ENCODE peak calls at places on chromosome 20, in ten cellular contexts. One of them, this sample, is unnamed.

GRCh38 chr20:52619101-52619500 is 353.1 kb upstream of the TSHZ2 start:
- DNase-seq in NCI-H1105 treated with DMSO at 0.1 percent for 48 hours: no peak
- DNase-seq in heart right ventricle: no peak
- DNase-seq in activated CD4-positive, alpha-beta T cell treated with anti-CD3 and anti-CD28 coated beads for 48 hours: no peak
- DNase-seq in stimulated activated CD4-positive, alpha-beta T cell treated with anti-CD3 and anti-CD28 coated beads, TNF-alpha, amount 100 ng/mL, for 4 hours: no peak
- DNase-seq in cerebellar cortex: no peak
- DNase-seq in mesenteric fat pad: no peak
- DNase-seq in DMS153: no peak
- DNase-seq in H9: no peak
- DNase-seq in WTC11: no peak
- DNase-seq in this sample: no peak

GRCh38 chr20:61803903-61804804 is 261.5 kb downstream of the TAF4 start:
- DNase-seq in NCI-H1105 treated with DMSO at 0.1 percent for 48 hours: no peak
- DNase-seq in mesenteric fat pad: no peak
- DNase-seq in cerebellar cortex: no peak
- DNase-seq in DMS153: no peak
- DNase-seq in WTC11: no peak
- DNase-seq in stimulated activated CD4-positive, alpha-beta T cell treated with anti-CD3 and anti-CD28 coated beads, TNF-alpha, amount 100 ng/mL, for 4 hours: no peak
- DNase-seq in heart right ventricle: no peak
- DNase-seq in activated CD4-positive, alpha-beta T cell treated with anti-CD3 and anti-CD28 coated beads for 48 hours: no peak
- DNase-seq in H9: no peak
- DNase-seq in this sample: peak; percentile 45

GRCh38 chr20:45987108-45987780 is 15.2 kb upstream of the ZNF335 start:
- DNase-seq in WTC11: peak; percentile 93
- DNase-seq in mesenteric fat pad: no peak
- DNase-seq in DMS153: peak; percentile 37
- DNase-seq in cerebellar cortex: peak; percentile 79
- DNase-seq in stimulated activated CD4-positive, alpha-beta T cell treated with anti-CD3 and anti-CD28 coated beads, TNF-alpha, amount 100 ng/mL, for 4 hours: peak; percentile 55
- DNase-seq in H9: peak; percentile 92
- DNase-seq in activated CD4-positive, alpha-beta T cell treated with anti-CD3 and anti-CD28 coated beads for 48 hours: peak; percentile 87
- DNase-seq in heart right ventricle: peak; percentile 75
- DNase-seq in NCI-H1105 treated with DMSO at 0.1 percent for 48 hours: peak; percentile 50
- DNase-seq in this sample: peak; percentile 94

GRCh38 chr20:13671500-13672288 is 33.0 kb upstream of the TASP1 start:
- DNase-seq in stimulated activated CD4-positive, alpha-beta T cell treated with anti-CD3 and anti-CD28 coated beads, TNF-alpha, amount 100 ng/mL, for 4 hours: no peak
- DNase-seq in activated CD4-positive, alpha-beta T cell treated with anti-CD3 and anti-CD28 coated beads for 48 hours: no peak
- DNase-seq in heart right ventricle: no peak
- DNase-seq in H9: no peak
- DNase-seq in DMS153: no peak
- DNase-seq in mesenteric fat pad: no peak
- DNase-seq in cerebellar cortex: no peak
- DNase-seq in NCI-H1105 treated with DMSO at 0.1 percent for 48 hours: no peak
- DNase-seq in WTC11: no peak
- DNase-seq in this sample: no peak

GRCh38 chr20:50116368-50116999 is 3.5 kb upstream of the UBE2V1 start:
- DNase-seq in cerebellar cortex: no peak
- DNase-seq in NCI-H1105 treated with DMSO at 0.1 percent for 48 hours: no peak
- DNase-seq in stimulated activated CD4-positive, alpha-beta T cell treated with anti-CD3 and anti-CD28 coated beads, TNF-alpha, amount 100 ng/mL, for 4 hours: no peak
- DNase-seq in mesenteric fat pad: no peak
- DNase-seq in heart right ventricle: no peak
- DNase-seq in DMS153: no peak
- DNase-seq in activated CD4-positive, alpha-beta T cell treated with anti-CD3 and anti-CD28 coated beads for 48 hours: no peak
- DNase-seq in H9: no peak
- DNase-seq in WTC11: no peak
- DNase-seq in this sample: no peak

GRCh38 chr20:6533828-6534388 is 233.6 kb upstream of the BMP2 start:
- DNase-seq in stimulated activated CD4-positive, alpha-beta T cell treated with anti-CD3 and anti-CD28 coated beads, TNF-alpha, amount 100 ng/mL, for 4 hours: no peak
- DNase-seq in DMS153: no peak
- DNase-seq in cerebellar cortex: no peak
- DNase-seq in activated CD4-positive, alpha-beta T cell treated with anti-CD3 and anti-CD28 coated beads for 48 hours: no peak
- DNase-seq in NCI-H1105 treated with DMSO at 0.1 percent for 48 hours: no peak
- DNase-seq in WTC11: no peak
- DNase-seq in heart right ventricle: no peak
- DNase-seq in mesenteric fat pad: no peak
- DNase-seq in H9: no peak
- DNase-seq in this sample: no peak

GRCh38 chr20:37417857-37418501 is 72.0 kb downstream of the SRC start:
- DNase-seq in heart right ventricle: no peak
- DNase-seq in cerebellar cortex: no peak
- DNase-seq in stimulated activated CD4-positive, alpha-beta T cell treated with anti-CD3 and anti-CD28 coated beads, TNF-alpha, amount 100 ng/mL, for 4 hours: no peak
- DNase-seq in DMS153: no peak
- DNase-seq in NCI-H1105 treated with DMSO at 0.1 percent for 48 hours: no peak
- DNase-seq in activated CD4-positive, alpha-beta T cell treated with anti-CD3 and anti-CD28 coated beads for 48 hours: no peak
- DNase-seq in WTC11: no peak
- DNase-seq in mesenteric fat pad: no peak
- DNase-seq in H9: no peak
- DNase-seq in this sample: no peak

GRCh38 chr20:37381621-37382538 is 35.9 kb downstream of the SRC start:
- DNase-seq in H9: no peak
- DNase-seq in WTC11: no peak
- DNase-seq in NCI-H1105 treated with DMSO at 0.1 percent for 48 hours: no peak
- DNase-seq in activated CD4-positive, alpha-beta T cell treated with anti-CD3 and anti-CD28 coated beads for 48 hours: no peak
- DNase-seq in DMS153: no peak
- DNase-seq in heart right ventricle: no peak
- DNase-seq in cerebellar cortex: no peak
- DNase-seq in mesenteric fat pad: no peak
- DNase-seq in stimulated activated CD4-positive, alpha-beta T cell treated with anti-CD3 and anti-CD28 coated beads, TNF-alpha, amount 100 ng/mL, for 4 hours: no peak
- DNase-seq in this sample: no peak

GRCh38 chr20:62426678-62427077 is 661 bp downstream of the RBBP8NL start:
- DNase-seq in activated CD4-positive, alpha-beta T cell treated with anti-CD3 and anti-CD28 coated beads for 48 hours: no peak
- DNase-seq in cerebellar cortex: no peak
- DNase-seq in mesenteric fat pad: no peak
- DNase-seq in WTC11: peak; percentile 74
- DNase-seq in H9: peak; percentile 77
- DNase-seq in stimulated activated CD4-positive, alpha-beta T cell treated with anti-CD3 and anti-CD28 coated beads, TNF-alpha, amount 100 ng/mL, for 4 hours: no peak
- DNase-seq in heart right ventricle: no peak
- DNase-seq in NCI-H1105 treated with DMSO at 0.1 percent for 48 hours: no peak
- DNase-seq in DMS153: peak; percentile 19
- DNase-seq in this sample: peak; percentile 74

GRCh38 chr20:7734216-7734615 is 206.0 kb downstream of the HAO1 start:
- DNase-seq in mesenteric fat pad: no peak
- DNase-seq in stimulated activated CD4-positive, alpha-beta T cell treated with anti-CD3 and anti-CD28 coated beads, TNF-alpha, amount 100 ng/mL, for 4 hours: no peak
- DNase-seq in cerebellar cortex: no peak
- DNase-seq in activated CD4-positive, alpha-beta T cell treated with anti-CD3 and anti-CD28 coated beads for 48 hours: no peak
- DNase-seq in heart right ventricle: no peak
- DNase-seq in DMS153: no peak
- DNase-seq in WTC11: no peak
- DNase-seq in H9: no peak
- DNase-seq in NCI-H1105 treated with DMSO at 0.1 percent for 48 hours: no peak
- DNase-seq in this sample: no peak

GRCh38 chr20:48682529-48683385 is 145.0 kb downstream of the PREX1 start:
- DNase-seq in cerebellar cortex: no peak
- DNase-seq in heart right ventricle: peak; percentile 84
- DNase-seq in stimulated activated CD4-positive, alpha-beta T cell treated with anti-CD3 and anti-CD28 coated beads, TNF-alpha, amount 100 ng/mL, for 4 hours: no peak
- DNase-seq in NCI-H1105 treated with DMSO at 0.1 percent for 48 hours: peak; percentile 98
- DNase-seq in WTC11: peak; percentile 71
- DNase-seq in activated CD4-positive, alpha-beta T cell treated with anti-CD3 and anti-CD28 coated beads for 48 hours: no peak
- DNase-seq in DMS153: peak; percentile 92
- DNase-seq in mesenteric fat pad: no peak
- DNase-seq in H9: peak; percentile 76
- DNase-seq in this sample: peak; percentile 82

GRCh38 chr20:41618807-41619294 is 674 bp upstream of the CHD6 start:
- DNase-seq in mesenteric fat pad: no peak
- DNase-seq in WTC11: no peak
- DNase-seq in cerebellar cortex: peak; percentile 61
- DNase-seq in stimulated activated CD4-positive, alpha-beta T cell treated with anti-CD3 and anti-CD28 coated beads, TNF-alpha, amount 100 ng/mL, for 4 hours: no peak
- DNase-seq in H9: no peak
- DNase-seq in heart right ventricle: no peak
- DNase-seq in NCI-H1105 treated with DMSO at 0.1 percent for 48 hours: peak; percentile 73
- DNase-seq in activated CD4-positive, alpha-beta T cell treated with anti-CD3 and anti-CD28 coated beads for 48 hours: no peak
- DNase-seq in DMS153: no peak
- DNase-seq in this sample: no peak

GRCh38 chr20:63552481-63553249 is 1.3 kb upstream of the FNDC11 start:
- DNase-seq in H9: peak; percentile 59
- DNase-seq in DMS153: no peak
- DNase-seq in mesenteric fat pad: no peak
- DNase-seq in activated CD4-positive, alpha-beta T cell treated with anti-CD3 and anti-CD28 coated beads for 48 hours: peak; percentile 32
- DNase-seq in stimulated activated CD4-positive, alpha-beta T cell treated with anti-CD3 and anti-CD28 coated beads, TNF-alpha, amount 100 ng/mL, for 4 hours: peak; percentile 26
- DNase-seq in cerebellar cortex: no peak
- DNase-seq in WTC11: no peak
- DNase-seq in NCI-H1105 treated with DMSO at 0.1 percent for 48 hours: no peak
- DNase-seq in heart right ventricle: no peak
- DNase-seq in this sample: no peak

GRCh38 chr20:32891926-32892660 is 33.4 kb downstream of the EFCAB8 start:
- DNase-seq in heart right ventricle: no peak
- DNase-seq in stimulated activated CD4-positive, alpha-beta T cell treated with anti-CD3 and anti-CD28 coated beads, TNF-alpha, amount 100 ng/mL, for 4 hours: no peak
- DNase-seq in activated CD4-positive, alpha-beta T cell treated with anti-CD3 and anti-CD28 coated beads for 48 hours: no peak
- DNase-seq in WTC11: no peak
- DNase-seq in cerebellar cortex: no peak
- DNase-seq in NCI-H1105 treated with DMSO at 0.1 percent for 48 hours: no peak
- DNase-seq in mesenteric fat pad: no peak
- DNase-seq in H9: no peak
- DNase-seq in DMS153: no peak
- DNase-seq in this sample: no peak

GRCh38 chr20:824490-824889 is 9.0 kb upstream of the FAM110A start:
- DNase-seq in DMS153: no peak
- DNase-seq in stimulated activated CD4-positive, alpha-beta T cell treated with anti-CD3 and anti-CD28 coated beads, TNF-alpha, amount 100 ng/mL, for 4 hours: no peak
- DNase-seq in activated CD4-positive, alpha-beta T cell treated with anti-CD3 and anti-CD28 coated beads for 48 hours: no peak
- DNase-seq in mesenteric fat pad: peak; percentile 12
- DNase-seq in WTC11: no peak
- DNase-seq in heart right ventricle: no peak
- DNase-seq in H9: no peak
- DNase-seq in cerebellar cortex: no peak
- DNase-seq in NCI-H1105 treated with DMSO at 0.1 percent for 48 hours: no peak
- DNase-seq in this sample: no peak

GRCh38 chr20:62875419-62876355 is 14.1 kb upstream of the TCFL5 start:
- DNase-seq in H9: peak; percentile 95
- DNase-seq in stimulated activated CD4-positive, alpha-beta T cell treated with anti-CD3 and anti-CD28 coated beads, TNF-alpha, amount 100 ng/mL, for 4 hours: no peak
- DNase-seq in heart right ventricle: peak; percentile 79
- DNase-seq in cerebellar cortex: peak; percentile 90
- DNase-seq in NCI-H1105 treated with DMSO at 0.1 percent for 48 hours: peak; percentile 76
- DNase-seq in WTC11: peak; percentile 83
- DNase-seq in DMS153: peak; percentile 86
- DNase-seq in mesenteric fat pad: no peak
- DNase-seq in activated CD4-positive, alpha-beta T cell treated with anti-CD3 and anti-CD28 coated beads for 48 hours: no peak
- DNase-seq in this sample: peak; percentile 94

GRCh38 chr20:61937146-61937962 is 128.3 kb downstream of the TAF4 start:
- DNase-seq in activated CD4-positive, alpha-beta T cell treated with anti-CD3 and anti-CD28 coated beads for 48 hours: no peak
- DNase-seq in DMS153: no peak
- DNase-seq in cerebellar cortex: no peak
- DNase-seq in heart right ventricle: no peak
- DNase-seq in H9: no peak
- DNase-seq in WTC11: no peak
- DNase-seq in stimulated activated CD4-positive, alpha-beta T cell treated with anti-CD3 and anti-CD28 coated beads, TNF-alpha, amount 100 ng/mL, for 4 hours: no peak
- DNase-seq in mesenteric fat pad: no peak
- DNase-seq in NCI-H1105 treated with DMSO at 0.1 percent for 48 hours: no peak
- DNase-seq in this sample: no peak

GRCh38 chr20:46056027-46056833 is 27.2 kb downstream of the SLC12A5 start:
- DNase-seq in mesenteric fat pad: no peak
- DNase-seq in heart right ventricle: no peak
- DNase-seq in cerebellar cortex: no peak
- DNase-seq in H9: no peak
- DNase-seq in NCI-H1105 treated with DMSO at 0.1 percent for 48 hours: no peak
- DNase-seq in DMS153: no peak
- DNase-seq in activated CD4-positive, alpha-beta T cell treated with anti-CD3 and anti-CD28 coated beads for 48 hours: no peak
- DNase-seq in WTC11: no peak
- DNase-seq in stimulated activated CD4-positive, alpha-beta T cell treated with anti-CD3 and anti-CD28 coated beads, TNF-alpha, amount 100 ng/mL, for 4 hours: no peak
- DNase-seq in this sample: no peak

GRCh38 chr20:645318-646106 is 7.5 kb downstream of the SRXN1 start:
- DNase-seq in activated CD4-positive, alpha-beta T cell treated with anti-CD3 and anti-CD28 coated beads for 48 hours: peak; percentile 80
- DNase-seq in heart right ventricle: peak; percentile 82
- DNase-seq in DMS153: peak; percentile 20
- DNase-seq in mesenteric fat pad: no peak
- DNase-seq in cerebellar cortex: peak; percentile 79
- DNase-seq in stimulated activated CD4-positive, alpha-beta T cell treated with anti-CD3 and anti-CD28 coated beads, TNF-alpha, amount 100 ng/mL, for 4 hours: peak; percentile 29
- DNase-seq in NCI-H1105 treated with DMSO at 0.1 percent for 48 hours: peak; percentile 64
- DNase-seq in WTC11: peak; percentile 92
- DNase-seq in H9: peak; percentile 94
- DNase-seq in this sample: peak; percentile 94

GRCh38 chr20:62238569-62239277 is 402 bp downstream of the OSBPL2 start:
- DNase-seq in mesenteric fat pad: no peak
- DNase-seq in NCI-H1105 treated with DMSO at 0.1 percent for 48 hours: no peak
- DNase-seq in WTC11: no peak
- DNase-seq in stimulated activated CD4-positive, alpha-beta T cell treated with anti-CD3 and anti-CD28 coated beads, TNF-alpha, amount 100 ng/mL, for 4 hours: no peak
- DNase-seq in heart right ventricle: no peak
- DNase-seq in cerebellar cortex: no peak
- DNase-seq in H9: no peak
- DNase-seq in activated CD4-positive, alpha-beta T cell treated with anti-CD3 and anti-CD28 coated beads for 48 hours: no peak
- DNase-seq in DMS153: no peak
- DNase-seq in this sample: no peak

GRCh38 chr20:1876975-1877603 is 18.1 kb upstream of the SIRPA start:
- DNase-seq in cerebellar cortex: no peak
- DNase-seq in NCI-H1105 treated with DMSO at 0.1 percent for 48 hours: no peak
- DNase-seq in mesenteric fat pad: no peak
- DNase-seq in activated CD4-positive, alpha-beta T cell treated with anti-CD3 and anti-CD28 coated beads for 48 hours: no peak
- DNase-seq in heart right ventricle: no peak
- DNase-seq in DMS153: no peak
- DNase-seq in WTC11: no peak
- DNase-seq in H9: no peak
- DNase-seq in stimulated activated CD4-positive, alpha-beta T cell treated with anti-CD3 and anti-CD28 coated beads, TNF-alpha, amount 100 ng/mL, for 4 hours: no peak
- DNase-seq in this sample: no peak

GRCh38 chr20:19828233-19828632 is 70.2 kb downstream of the RIN2 start:
- DNase-seq in H9: no peak
- DNase-seq in activated CD4-positive, alpha-beta T cell treated with anti-CD3 and anti-CD28 coated beads for 48 hours: peak; percentile 45
- DNase-seq in cerebellar cortex: no peak
- DNase-seq in DMS153: peak; percentile 16
- DNase-seq in mesenteric fat pad: no peak
- DNase-seq in stimulated activated CD4-positive, alpha-beta T cell treated with anti-CD3 and anti-CD28 coated beads, TNF-alpha, amount 100 ng/mL, for 4 hours: no peak
- DNase-seq in heart right ventricle: no peak
- DNase-seq in NCI-H1105 treated with DMSO at 0.1 percent for 48 hours: no peak
- DNase-seq in WTC11: no peak
- DNase-seq in this sample: no peak

GRCh38 chr20:35820715-35821114 is 48.9 kb downstream of the PHF20 start:
- DNase-seq in H9: no peak
- DNase-seq in mesenteric fat pad: no peak
- DNase-seq in WTC11: no peak
- DNase-seq in stimulated activated CD4-positive, alpha-beta T cell treated with anti-CD3 and anti-CD28 coated beads, TNF-alpha, amount 100 ng/mL, for 4 hours: no peak
- DNase-seq in cerebellar cortex: no peak
- DNase-seq in heart right ventricle: no peak
- DNase-seq in DMS153: no peak
- DNase-seq in activated CD4-positive, alpha-beta T cell treated with anti-CD3 and anti-CD28 coated beads for 48 hours: no peak
- DNase-seq in NCI-H1105 treated with DMSO at 0.1 percent for 48 hours: no peak
- DNase-seq in this sample: no peak

GRCh38 chr20:51156041-51156795 is 133.3 kb upstream of the KCNG1 start:
- DNase-seq in H9: no peak
- DNase-seq in NCI-H1105 treated with DMSO at 0.1 percent for 48 hours: no peak
- DNase-seq in DMS153: no peak
- DNase-seq in stimulated activated CD4-positive, alpha-beta T cell treated with anti-CD3 and anti-CD28 coated beads, TNF-alpha, amount 100 ng/mL, for 4 hours: no peak
- DNase-seq in cerebellar cortex: peak; percentile 68
- DNase-seq in activated CD4-positive, alpha-beta T cell treated with anti-CD3 and anti-CD28 coated beads for 48 hours: no peak
- DNase-seq in mesenteric fat pad: no peak
- DNase-seq in heart right ventricle: no peak
- DNase-seq in WTC11: no peak
- DNase-seq in this sample: peak; percentile 70

GRCh38 chr20:24027229-24027628 is 38.6 kb upstream of the GGTLC1 start:
- DNase-seq in stimulated activated CD4-positive, alpha-beta T cell treated with anti-CD3 and anti-CD28 coated beads, TNF-alpha, amount 100 ng/mL, for 4 hours: peak; percentile 53
- DNase-seq in mesenteric fat pad: peak; percentile 81
- DNase-seq in NCI-H1105 treated with DMSO at 0.1 percent for 48 hours: no peak
- DNase-seq in cerebellar cortex: no peak
- DNase-seq in WTC11: no peak
- DNase-seq in heart right ventricle: peak; percentile 34
- DNase-seq in DMS153: no peak
- DNase-seq in H9: no peak
- DNase-seq in activated CD4-positive, alpha-beta T cell treated with anti-CD3 and anti-CD28 coated beads for 48 hours: peak; percentile 78
- DNase-seq in this sample: no peak

GRCh38 chr20:58457083-58457680 is 58.0 kb downstream of the APCDD1L start:
- DNase-seq in mesenteric fat pad: no peak
- DNase-seq in DMS153: no peak
- DNase-seq in H9: no peak
- DNase-seq in WTC11: no peak
- DNase-seq in NCI-H1105 treated with DMSO at 0.1 percent for 48 hours: peak; percentile 48
- DNase-seq in stimulated activated CD4-positive, alpha-beta T cell treated with anti-CD3 and anti-CD28 coated beads, TNF-alpha, amount 100 ng/mL, for 4 hours: no peak
- DNase-seq in activated CD4-positive, alpha-beta T cell treated with anti-CD3 and anti-CD28 coated beads for 48 hours: no peak
- DNase-seq in cerebellar cortex: no peak
- DNase-seq in heart right ventricle: no peak
- DNase-seq in this sample: peak; percentile 21

GRCh38 chr20:36754656-36755222 is 8.8 kb upstream of the NDRG3 start:
- DNase-seq in NCI-H1105 treated with DMSO at 0.1 percent for 48 hours: peak; percentile 50
- DNase-seq in WTC11: peak; percentile 54
- DNase-seq in heart right ventricle: no peak
- DNase-seq in cerebellar cortex: peak; percentile 82
- DNase-seq in DMS153: peak; percentile 29
- DNase-seq in stimulated activated CD4-positive, alpha-beta T cell treated with anti-CD3 and anti-CD28 coated beads, TNF-alpha, amount 100 ng/mL, for 4 hours: no peak
- DNase-seq in activated CD4-positive, alpha-beta T cell treated with anti-CD3 and anti-CD28 coated beads for 48 hours: peak; percentile 31
- DNase-seq in mesenteric fat pad: no peak
- DNase-seq in H9: peak; percentile 63
- DNase-seq in this sample: peak; percentile 66

GRCh38 chr20:60808701-60809100 is 443.4 kb upstream of the CDH4 start:
- DNase-seq in cerebellar cortex: no peak
- DNase-seq in WTC11: no peak
- DNase-seq in heart right ventricle: no peak
- DNase-seq in NCI-H1105 treated with DMSO at 0.1 percent for 48 hours: no peak
- DNase-seq in stimulated activated CD4-positive, alpha-beta T cell treated with anti-CD3 and anti-CD28 coated beads, TNF-alpha, amount 100 ng/mL, for 4 hours: no peak
- DNase-seq in DMS153: no peak
- DNase-seq in mesenteric fat pad: no peak
- DNase-seq in H9: no peak
- DNase-seq in activated CD4-positive, alpha-beta T cell treated with anti-CD3 and anti-CD28 coated beads for 48 hours: no peak
- DNase-seq in this sample: no peak

This sample was measured in ELF-1.